ENCODE peak calls at places on chromosome 10, in nine cellular contexts. B, Z, X, E, C, Y, L, M and J are unnamed samples.

GRCh38 chr10:1119027-1119426 is 62.8 kb downstream of the WDR37 start:
- DNase-seq in C (no peak), Z (no peak), Y (no peak), L (no peak), B (no peak), X (no peak), E (no peak), M (no peak), J (no peak)

GRCh38 chr10:1372212-1372611 is 316.0 kb downstream of the WDR37 start:
- DNase-seq in L (no peak), Y (no peak), B (no peak), X (no peak), C (no peak), Z (no peak), E (no peak), M (no peak), J (no peak)

GRCh38 chr10:119305860-119306513 is 98.6 kb downstream of the GRK5 start:
- DNase-seq in Y (peak), X (peak), M (no peak), B (peak), L (peak), C (no peak), Z (peak), E (peak), J (peak)

GRCh38 chr10:42934351-42934811 is 142.5 kb upstream of the RET start:
- DNase-seq in Z (no peak), Y (no peak), M (no peak), C (peak), E (peak), B (no peak), X (no peak), L (no peak), J (no peak)

GRCh38 chr10:60537697-60538096 is 148.0 kb upstream of the ANK3 start:
- DNase-seq in C (no peak), X (peak), L (no peak), E (no peak), B (no peak), M (no peak), Z (peak), Y (no peak), J (no peak)

GRCh38 chr10:2463301-2463700 is 604.0 kb upstream of the PFKP start:
- DNase-seq in X (no peak), Y (no peak), B (no peak), M (no peak), L (no peak), Z (no peak), E (no peak), C (no peak), J (no peak)

GRCh38 chr10:28946479-28946878 is 269.2 kb downstream of the BAMBI start:
- DNase-seq in M (no peak), X (peak), Z (peak), L (no peak), E (no peak), Y (peak), B (peak), C (no peak), J (no peak)

GRCh38 chr10:132462463-132463332 is 65.7 kb downstream of the PWWP2B start:
- DNase-seq in E (no peak), X (no peak), L (no peak), M (no peak), Y (no peak), Z (no peak), B (no peak), C (no peak), J (no peak)

GRCh38 chr10:103706760-103707159 is 148.6 kb downstream of the SH3PXD2A start:
- DNase-seq in C (no peak), E (no peak), Z (no peak), M (peak), X (no peak), Y (no peak), B (no peak), L (no peak), J (no peak)

GRCh38 chr10:96043895-96044580 is 655 bp downstream of the CCNJ start:
- DNase-seq in X (peak), Y (no peak), M (peak), C (peak), E (peak), L (peak), Z (peak), B (peak), J (peak)

GRCh38 chr10:33265621-33266020 is 68.8 kb downstream of the NRP1 start:
- DNase-seq in M (no peak), X (no peak), Z (no peak), Y (no peak), L (no peak), C (no peak), E (no peak), B (no peak), J (no peak)

GRCh38 chr10:43138757-43139241 is 554 bp downstream of the CSGALNACT2 start:
- DNase-seq in B (peak), X (peak), Y (no peak), Z (peak), C (no peak), M (peak), L (no peak), E (no peak), J (no peak)

GRCh38 chr10:61937631-61938284 is 36.3 kb downstream of the ARID5B start:
- DNase-seq in E (no peak), M (no peak), X (peak), Y (peak), C (no peak), Z (peak), B (peak), L (no peak), J (no peak)

GRCh38 chr10:35336921-35337741 is 822 bp downstream of the CCNY start:
- DNase-seq in Z (no peak), C (peak), B (peak), L (peak), X (peak), E (peak), M (peak), Y (no peak), J (peak)

GRCh38 chr10:42690449-42691360 is 52.3 kb upstream of the ZNF33B start:
- DNase-seq in C (no peak), M (peak), E (no peak), L (no peak), Z (no peak), B (no peak), X (no peak), Y (no peak), J (peak)

GRCh38 chr10:132482090-132482489 is 55.5 kb upstream of the INPP5A start:
- DNase-seq in C (no peak), M (no peak), B (peak), X (peak), E (peak), L (peak), Z (peak), Y (peak), J (no peak)

GRCh38 chr10:28060031-28060607 is 61.2 kb upstream of the ODAD2 start:
- DNase-seq in C (no peak), L (no peak), E (no peak), Z (peak), M (no peak), B (no peak), X (no peak), Y (no peak), J (no peak)

GRCh38 chr10:73413108-73413527 is 740 bp downstream of the ANXA7 start:
- DNase-seq in C (no peak), Y (no peak), E (peak), X (no peak), M (peak), B (no peak), Z (no peak), L (no peak), J (peak)

GRCh38 chr10:110706690-110707098 is 62.6 kb downstream of the RBM20 start:
- DNase-seq in B (peak), M (peak), C (no peak), X (peak), L (no peak), Y (peak), E (no peak), Z (peak), J (no peak)

GRCh38 chr10:119246862-119247549 is 39.6 kb downstream of the GRK5 start:
- DNase-seq in E (no peak), M (no peak), B (peak), Z (peak), C (no peak), L (peak), X (peak), Y (peak), J (no peak)

GRCh38 chr10:123991622-123992570 is 100.3 kb upstream of the CPXM2 start:
- DNase-seq in M (no peak), Z (no peak), E (no peak), Y (no peak), X (no peak), L (peak), C (no peak), B (peak), J (peak)

GRCh38 chr10:110699859-110700468 is 55.8 kb downstream of the RBM20 start:
- DNase-seq in Z (no peak), E (no peak), C (no peak), B (no peak), L (no peak), M (no peak), X (no peak), Y (no peak), J (no peak)

DNA sequence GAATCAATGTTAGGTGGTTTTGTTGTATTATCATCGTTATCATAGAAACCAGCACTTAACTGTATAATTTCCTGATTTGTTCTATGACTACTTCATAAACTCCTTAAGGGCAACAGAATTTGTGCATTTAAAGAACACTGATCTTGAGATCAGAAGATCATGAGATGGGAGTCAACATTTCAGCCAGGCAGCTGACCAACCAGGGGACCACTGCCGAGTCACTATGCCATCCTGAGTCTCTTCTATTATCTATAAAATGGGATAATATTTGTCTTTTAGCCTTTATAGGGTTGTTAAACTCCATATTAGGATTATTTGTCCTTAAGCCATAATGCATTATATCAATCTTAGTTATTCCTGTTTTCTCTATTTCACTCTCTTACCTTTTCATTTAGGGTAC is 261.7 kb downstream of the GPAM start:
- DNase-seq in Y (no peak), B (no peak), M (no peak), X (no peak), L (no peak), Z (no peak), E (no peak), C (no peak), J (no peak)
- TF ChIP-seq CTCF in Y (no peak), B (no peak), M (no peak), X (no peak), L (no peak), Z (no peak), E (no peak), C (no peak), J (no peak)

GRCh38 chr10:63673846-63674245 is 152.6 kb downstream of the REEP3 start:
- DNase-seq in L (no peak), Y (no peak), E (no peak), C (no peak), M (no peak), B (no peak), Z (no peak), X (no peak), J (no peak)
- TF ChIP-seq CTCF in L (no peak), Y (no peak), E (no peak), C (no peak), M (no peak), B (no peak), Z (no peak), X (no peak), J (no peak)

DNA sequence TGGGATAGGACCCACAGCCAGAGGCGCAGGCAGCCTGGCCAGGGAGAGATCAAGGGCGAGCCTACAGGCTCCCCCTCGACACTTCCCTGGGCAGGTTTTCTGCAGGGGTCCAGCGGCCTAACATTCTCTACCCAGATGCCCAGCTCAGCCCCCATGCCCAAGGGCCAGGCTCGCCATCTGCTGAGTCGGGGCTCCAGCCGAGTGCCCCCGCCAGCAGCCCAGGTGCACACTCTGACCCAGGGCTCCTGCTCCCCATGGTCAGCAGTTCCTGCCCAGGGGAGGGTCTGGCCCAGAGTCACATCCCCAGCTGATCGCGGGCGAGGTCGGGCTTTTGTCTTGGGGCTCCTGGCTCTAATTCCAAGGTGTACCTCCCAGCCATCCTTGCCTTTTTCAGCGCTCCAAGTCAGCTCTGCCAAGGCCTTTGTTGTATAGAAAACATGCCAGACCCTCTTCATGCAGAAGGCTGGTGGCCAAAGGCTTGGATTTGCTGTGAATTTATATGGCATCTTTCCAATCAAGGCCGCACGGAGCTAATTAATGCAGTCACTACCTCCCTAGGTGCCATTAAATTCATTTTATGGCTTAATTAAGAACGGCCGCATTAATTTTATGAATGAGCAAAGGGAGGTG is 120.7 kb downstream of the LRRC18 start:
- DNase-seq in E (no peak), B (no peak), Y (no peak), L (no peak), X (no peak), C (no peak), Z (no peak), M (no peak), J (no peak)
- TF ChIP-seq CTCF in E (no peak), B (no peak), Y (no peak), L (no peak), X (no peak), C (no peak), Z (no peak), M (no peak), J (no peak)

DNA sequence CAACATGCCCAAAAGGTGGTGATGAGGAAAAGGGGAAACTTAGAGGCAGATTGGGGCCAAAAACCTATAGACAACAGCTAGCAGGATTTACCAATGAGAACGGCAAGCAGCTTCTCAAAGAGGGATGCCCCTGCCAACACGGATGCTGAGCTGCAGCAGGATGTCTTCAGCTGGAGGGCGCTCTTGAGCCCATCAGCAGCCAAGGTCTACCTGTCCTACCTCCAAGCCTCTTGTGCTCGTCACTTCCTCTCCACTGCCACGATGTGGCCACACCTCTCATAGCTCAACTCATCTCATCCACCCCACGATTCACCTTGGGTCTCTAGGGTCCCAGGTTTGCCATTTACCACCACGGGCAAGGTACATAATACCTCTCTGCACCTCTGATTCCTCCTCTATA is 36.5 kb downstream of the DLG5 start:
- DNase-seq in Y (no peak), X (no peak), E (no peak), M (peak), C (no peak), L (no peak), Z (no peak), B (no peak), J (no peak)
- TF ChIP-seq CTCF in Y (no peak), X (no peak), E (no peak), M (peak), C (no peak), L (no peak), Z (peak), B (peak), J (no peak)

DNA sequence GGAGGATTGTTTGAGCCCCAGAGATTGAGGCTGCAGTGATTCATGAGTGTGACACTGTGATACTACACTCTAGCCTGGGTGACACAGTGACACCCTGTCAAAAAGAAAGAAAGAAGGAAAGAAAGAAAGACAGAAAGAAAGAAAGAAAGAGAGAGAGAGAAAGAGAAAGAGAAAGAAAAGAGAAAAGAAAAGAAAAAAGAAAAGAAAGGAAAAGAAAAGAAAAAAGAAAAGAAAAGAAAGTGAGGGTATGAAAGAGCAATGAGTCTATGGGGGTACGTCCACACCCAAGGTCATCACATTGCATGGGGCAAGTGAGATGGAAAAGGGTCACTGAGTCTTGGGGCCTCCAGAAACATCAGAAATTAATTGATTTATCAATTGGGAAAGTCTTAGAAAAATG is 135.2 kb upstream of the CSTF2T start:
- DNase-seq in L (no peak), Y (no peak), M (no peak), C (no peak), B (no peak), Z (no peak), E (no peak), X (no peak), J (no peak)
- TF ChIP-seq CTCF in L (no peak), Y (no peak), M (no peak), C (no peak), B (no peak), Z (no peak), E (no peak), X (no peak), J (no peak)

GRCh38 chr10:47062801-47063200 is 151.6 kb downstream of the PTPN20 start:
- DNase-seq in B (peak), M (peak), Y (no peak), Z (peak), E (peak), X (peak), L (peak), C (no peak), J (no peak)
- TF ChIP-seq CTCF in B (peak), M (peak), Y (peak), Z (peak), E (no peak), X (peak), L (no peak), C (no peak), J (no peak)